ENCODE peak calls at places on chromosomes 5 and 9, in eight cellular contexts. D is PC-3; V is fibroblast of the aortic adventitia; T is cardiac fibroblast; K is osteocyte; O is heart left ventricle; I is CD4-positive, alpha-beta T cell; W is AG10803. M is an unnamed sample.

GRCh38 chr9:128243486-128244415 is 32.1 kb downstream of the GOLGA2 start:
- DNase-seq in W (peak), T (peak), O (no peak), V (peak), K (no peak), I (no peak), D (no peak), M (no peak)

GRCh38 chr9:131984564-131984963 is 95.1 kb downstream of the MED27 start:
- DNase-seq in T (no peak), V (no peak), I (no peak), W (no peak), K (no peak), D (peak), O (no peak), M (no peak)

GRCh38 chr5:112245616-112246015 is 173.5 kb downstream of the EPB41L4A start:
- DNase-seq in O (no peak), T (no peak), K (no peak), D (no peak), W (no peak), V (no peak), I (no peak), M (no peak)

GRCh38 chr9:134338394-134339182 is 12.3 kb downstream of the RXRA start:
- DNase-seq in I (no peak), W (no peak), T (no peak), D (no peak), K (no peak), O (no peak), V (no peak), M (peak)

GRCh38 chr5:163658702-163659567 is 153.5 kb downstream of the MAT2B start:
- DNase-seq in I (no peak), T (no peak), D (no peak), O (no peak), V (no peak), K (no peak), W (no peak), M (no peak)

GRCh38 chr9:4296217-4296616 is 3.7 kb downstream of the GLIS3 start:
- DNase-seq in V (no peak), T (no peak), O (no peak), K (no peak), D (no peak), W (no peak), I (no peak), M (no peak)

GRCh38 chr9:79672236-79672635 is 100.5 kb downstream of the TLE4 start:
- DNase-seq in O (no peak), K (no peak), V (no peak), I (no peak), W (no peak), D (no peak), T (no peak), M (no peak)

GRCh38 chr9:109166171-109166770 is 778 bp downstream of the FRRS1L start:
- DNase-seq in V (no peak), K (no peak), T (no peak), I (no peak), O (no peak), W (no peak), D (no peak), M (peak)

GRCh38 chr5:90954951-90955635 is 396.5 kb downstream of the ADGRV1 start:
- DNase-seq in T (no peak), W (no peak), O (no peak), K (no peak), I (no peak), V (no peak), D (no peak), M (no peak)

GRCh38 chr9:116336133-116336862 is 182.7 kb downstream of the PAPPA start:
- DNase-seq in V (peak), W (peak), I (no peak), D (no peak), T (peak), O (no peak), K (no peak), M (no peak)

GRCh38 chr5:124980174-124980941 is 233.9 kb upstream of the ZNF608 start:
- DNase-seq in T (no peak), O (no peak), V (no peak), D (no peak), I (no peak), W (no peak), K (no peak), M (no peak)

GRCh38 chr5:142977363-142978051 is 207.3 kb downstream of the ARHGAP26 start:
- DNase-seq in V (peak), T (peak), O (no peak), K (no peak), W (peak), D (peak), I (peak), M (no peak)

GRCh38 chr9:94134629-94135028 is 50.4 kb downstream of the PTPDC1 start:
- DNase-seq in I (no peak), O (no peak), D (no peak), K (no peak), V (no peak), W (no peak), T (no peak), M (no peak)

GRCh38 chr9:121682201-121682600 is 30.8 kb downstream of the DAB2IP start:
- DNase-seq in T (no peak), K (no peak), V (no peak), D (no peak), I (no peak), O (peak), W (no peak), M (no peak)

GRCh38 chr9:28882528-28882927 is 1309.2 kb upstream of the C9orf72 start:
- DNase-seq in D (no peak), O (no peak), T (no peak), V (no peak), K (no peak), I (no peak), W (no peak), M (no peak)

GRCh38 chr9:129197978-129198736 is 20.1 kb upstream of the IER5L start:
- DNase-seq in O (no peak), I (no peak), W (peak), T (peak), K (no peak), D (no peak), V (peak), M (no peak)

GRCh38 chr9:131382850-131383729 is 10.8 kb upstream of the PRRC2B start:
- DNase-seq in K (no peak), V (peak), I (no peak), W (peak), D (peak), O (peak), T (peak), M (no peak)

GRCh38 chr9:120637919-120638318 is 58.0 kb upstream of the CDK5RAP2 start:
- DNase-seq in O (no peak), W (no peak), V (no peak), I (no peak), T (no peak), K (no peak), D (no peak), M (no peak)

GRCh38 chr9:132032584-132032945 is 47.1 kb downstream of the MED27 start:
- DNase-seq in W (no peak), I (no peak), V (no peak), K (no peak), T (no peak), O (no peak), D (no peak), M (no peak)

GRCh38 chr9:125538092-125538473 is 168.9 kb downstream of the MAPKAP1 start:
- DNase-seq in W (peak), V (peak), O (no peak), I (no peak), D (peak), T (peak), K (no peak), M (no peak)

GRCh38 chr5:171521219-171521633 is 101.8 kb downstream of the FGF18 start:
- DNase-seq in K (no peak), T (peak), O (no peak), D (peak), V (peak), I (no peak), W (peak), M (no peak)
- TF ChIP-seq CTCF in K (peak), T (peak), O (no peak), D (no peak), V (peak), I (no peak), W (peak), M (no peak)

DNA sequence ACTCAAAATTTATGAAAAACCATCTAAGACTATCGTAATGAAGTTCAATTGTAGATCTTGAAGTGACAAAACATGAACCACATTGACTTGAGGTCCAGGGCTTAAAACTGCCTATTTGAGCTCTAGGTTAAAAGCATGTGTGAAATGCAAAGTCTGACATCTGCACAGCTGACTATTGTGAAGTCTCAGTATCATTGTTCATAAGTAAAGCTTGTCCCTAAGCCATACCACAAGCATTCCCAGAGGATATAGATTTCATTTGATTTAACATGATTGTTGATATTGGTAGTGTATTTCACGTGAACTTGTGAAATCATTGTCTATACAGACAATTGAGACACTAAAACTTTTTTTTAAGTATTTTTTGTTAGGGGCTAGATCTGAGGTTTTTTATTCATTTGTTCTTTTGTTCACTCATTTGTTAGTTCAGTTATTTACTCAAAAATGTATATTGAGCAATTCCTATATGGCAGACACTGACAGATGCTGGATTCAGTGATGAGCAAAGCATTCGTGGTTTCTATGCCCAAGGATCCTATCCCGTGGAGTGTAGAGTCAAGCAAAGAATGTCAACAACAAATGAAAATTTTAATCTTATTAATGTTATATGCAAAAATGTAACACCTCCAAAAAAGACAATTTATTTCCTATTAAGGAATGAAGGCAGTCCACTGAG is 485.2 kb downstream of the RAB3C start:
- DNase-seq in V (no peak), K (no peak), D (no peak), T (no peak), I (no peak), W (peak), O (no peak), M (no peak)
- TF ChIP-seq CTCF in V (no peak), K (no peak), D (no peak), T (no peak), I (no peak), W (no peak), O (no peak), M (no peak)

DNA sequence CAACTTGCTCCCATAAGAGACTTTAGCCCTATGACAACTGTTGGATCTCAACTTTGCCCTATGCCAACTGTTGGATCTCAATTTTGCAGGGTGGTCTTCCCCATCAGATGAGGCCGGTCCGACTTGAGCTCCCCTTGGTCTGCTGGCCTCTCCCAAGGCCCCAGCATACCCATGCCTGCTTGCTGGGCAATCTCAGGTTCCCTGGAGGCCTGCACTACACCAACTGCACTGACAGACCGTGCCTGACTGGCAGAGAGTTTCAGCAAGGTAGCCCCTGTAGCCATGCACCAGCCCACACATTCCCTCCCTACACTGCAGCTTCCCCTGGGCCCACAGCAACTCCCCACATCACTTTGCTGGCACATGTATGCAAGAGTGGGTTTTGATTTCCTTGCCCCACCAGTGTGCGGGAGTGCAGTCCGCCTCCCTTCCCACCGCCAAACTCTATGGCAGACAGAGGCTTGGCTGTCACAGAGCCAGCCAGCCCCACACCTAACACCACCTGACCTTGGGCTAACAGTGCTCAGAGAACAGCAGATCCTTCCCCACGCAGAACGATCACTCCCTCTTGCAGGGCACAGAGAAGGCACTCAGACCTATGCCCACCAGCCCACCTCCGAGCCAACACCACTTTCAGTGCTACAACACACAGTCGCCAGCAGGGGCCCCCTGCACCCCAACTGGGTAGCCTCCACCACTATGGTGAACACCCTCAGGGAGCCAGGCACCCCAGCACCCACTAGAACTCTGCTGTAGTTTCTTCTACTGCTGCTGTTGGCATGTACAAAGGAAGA is 279.9 kb upstream of the COX7C start:
- DNase-seq in K (no peak), I (no peak), V (no peak), T (no peak), D (no peak), O (no peak), W (no peak), M (no peak)
- TF ChIP-seq CTCF in K (no peak), I (no peak), V (no peak), T (no peak), D (no peak), O (no peak), W (no peak), M (no peak)

DNA sequence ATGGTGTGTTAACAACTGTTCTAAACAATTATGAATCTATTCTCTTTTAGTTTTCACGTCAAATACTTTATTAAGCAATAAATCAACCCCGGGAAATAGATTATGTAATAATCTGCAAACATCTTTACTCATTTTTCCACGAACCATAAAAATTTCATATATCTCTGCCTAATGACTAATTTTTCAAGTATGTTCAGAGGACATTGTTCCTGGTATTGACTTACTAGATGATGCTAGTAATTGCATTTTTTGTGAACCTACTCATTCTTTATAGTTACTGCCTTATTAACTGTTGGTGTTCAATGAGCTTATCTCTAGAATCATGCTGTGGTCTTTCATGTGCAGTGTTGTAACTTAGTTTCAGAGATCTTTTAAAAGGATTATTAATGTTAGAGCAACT is 41.1 kb upstream of the FBN2 start:
- DNase-seq in W (peak), V (peak), T (peak), I (no peak), D (peak), K (no peak), O (no peak), M (no peak)
- TF ChIP-seq CTCF in W (no peak), V (no peak), T (no peak), I (no peak), D (no peak), K (no peak), O (no peak), M (no peak)

GRCh38 chr9:13351768-13352386 is 72.4 kb upstream of the MPDZ start:
- DNase-seq in V (peak), K (no peak), O (no peak), D (peak), T (peak), I (no peak), W (peak), M (no peak)

GRCh38 chr9:13354733-13355132 is 75.2 kb upstream of the MPDZ start:
- DNase-seq in O (no peak), W (peak), K (no peak), V (peak), I (no peak), T (peak), D (peak), M (no peak)

GRCh38 chr9:13358128-13358527 is 78.6 kb upstream of the MPDZ start:
- DNase-seq in V (peak), O (no peak), T (peak), I (no peak), K (no peak), D (peak), W (peak), M (no peak)

DNA sequence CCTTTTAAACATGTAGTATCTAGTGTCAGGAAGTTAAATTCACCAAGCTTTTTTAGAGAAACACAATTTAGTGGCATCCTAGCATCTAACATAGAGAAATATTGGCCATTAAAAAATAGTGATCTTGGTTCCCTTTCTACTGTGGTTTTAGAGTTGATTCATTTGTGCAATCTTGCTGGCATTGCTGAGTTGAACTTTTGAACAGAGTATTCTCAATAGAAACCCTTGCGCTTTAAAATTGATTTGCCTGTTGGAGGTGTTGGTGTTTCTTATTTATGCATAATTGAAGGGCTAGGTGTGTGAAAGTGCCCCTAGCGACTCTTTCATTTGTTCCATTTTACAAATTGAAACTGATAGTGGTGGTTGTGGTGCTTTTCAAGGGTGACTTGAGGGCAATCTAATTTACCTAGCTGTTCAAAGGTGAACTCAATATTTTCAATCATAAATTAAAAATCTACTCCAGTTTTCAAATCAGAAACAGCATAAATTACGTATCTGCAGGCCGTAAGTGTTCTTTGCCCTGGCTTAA is 73.0 kb upstream of the MPDZ start:
- DNase-seq in T (no peak), I (no peak), K (no peak), W (no peak), O (no peak), D (no peak), V (no peak), M (no peak)
- TF ChIP-seq CTCF in T (no peak), I (no peak), K (no peak), W (no peak), O (no peak), D (no peak), V (no peak), M (no peak)

GRCh38 chr9:37311938-37312730 is 110.4 kb upstream of the GRHPR start:
- DNase-seq in K (no peak), I (no peak), D (peak), O (no peak), W (peak), T (peak), V (peak), M (no peak)

GRCh38 chr9:37309136-37309535 is 113.4 kb upstream of the GRHPR start:
- DNase-seq in T (no peak), O (no peak), K (no peak), D (peak), I (no peak), W (no peak), V (no peak), M (no peak)
- TF ChIP-seq CTCF in T (peak), O (no peak), K (peak), D (peak), I (peak), W (no peak), V (peak), M (peak)

M was measured in neural crest cell.